ENCODE peak calls at places on chromosomes 3 and 15, in five cellular contexts. One of them, this sample, is unnamed.

GRCh38 chr3:189563841-189564563 is 67.2 kb upstream of the TP63 start:
- DNase-seq in HCEC 1CT: peak; percentile 94
- DNase-seq in cardiac fibroblast: peak; percentile 90
- DNase-seq in activated effector memory CD4-positive, alpha-beta T cell treated with anti-CD3 and anti-CD28 coated beads, Interleukin-2, amount 50 U/mL, for 16 hours: no peak
- DNase-seq in BE2C: no peak
- DNase-seq in this sample: peak; percentile 91

GRCh38 chr3:55487376-55488241 is 503 bp upstream of the WNT5A start:
- DNase-seq in HCEC 1CT: peak; percentile 68
- DNase-seq in cardiac fibroblast: peak; percentile 79
- DNase-seq in activated effector memory CD4-positive, alpha-beta T cell treated with anti-CD3 and anti-CD28 coated beads, Interleukin-2, amount 50 U/mL, for 16 hours: no peak
- DNase-seq in BE2C: no peak
- DNase-seq in this sample: peak; percentile 70

GRCh38 chr15:91075761-91076160 is 24.3 kb upstream of the SV2B start:
- DNase-seq in HCEC 1CT: no peak
- DNase-seq in cardiac fibroblast: no peak
- DNase-seq in activated effector memory CD4-positive, alpha-beta T cell treated with anti-CD3 and anti-CD28 coated beads, Interleukin-2, amount 50 U/mL, for 16 hours: no peak
- DNase-seq in BE2C: no peak
- DNase-seq in this sample: peak; percentile 9

GRCh38 chr15:66504563-66505429 is at the start of the genes RPL4 and ZWILCH:
- DNase-seq in HCEC 1CT: peak; percentile 89
- DNase-seq in cardiac fibroblast: peak; percentile 89
- DNase-seq in activated effector memory CD4-positive, alpha-beta T cell treated with anti-CD3 and anti-CD28 coated beads, Interleukin-2, amount 50 U/mL, for 16 hours: peak; percentile 94
- DNase-seq in BE2C: peak; percentile 76
- DNase-seq in this sample: peak; percentile 86

GRCh38 chr3:16254933-16255725 is 9.6 kb downstream of the DPH3 start:
- DNase-seq in HCEC 1CT: no peak
- DNase-seq in cardiac fibroblast: no peak
- DNase-seq in activated effector memory CD4-positive, alpha-beta T cell treated with anti-CD3 and anti-CD28 coated beads, Interleukin-2, amount 50 U/mL, for 16 hours: no peak
- DNase-seq in BE2C: no peak
- DNase-seq in this sample: peak; percentile 65

GRCh38 chr3:88203537-88204143 is 53.9 kb downstream of the C3orf38 start:
- DNase-seq in HCEC 1CT: peak; percentile 61
- DNase-seq in cardiac fibroblast: peak; percentile 82
- DNase-seq in activated effector memory CD4-positive, alpha-beta T cell treated with anti-CD3 and anti-CD28 coated beads, Interleukin-2, amount 50 U/mL, for 16 hours: peak; percentile 76
- DNase-seq in BE2C: peak; percentile 66
- DNase-seq in this sample: peak; percentile 79

GRCh38 chr15:31427411-31427810 is 100.8 kb downstream of the KLF13 start:
- DNase-seq in HCEC 1CT: peak; percentile 46
- DNase-seq in cardiac fibroblast: peak; percentile 56
- DNase-seq in activated effector memory CD4-positive, alpha-beta T cell treated with anti-CD3 and anti-CD28 coated beads, Interleukin-2, amount 50 U/mL, for 16 hours: no peak
- DNase-seq in BE2C: no peak
- DNase-seq in this sample: no peak

GRCh38 chr3:47515100-47515499 is 1.6 kb upstream of the ELP6 start:
- DNase-seq in HCEC 1CT: no peak
- DNase-seq in cardiac fibroblast: no peak
- DNase-seq in activated effector memory CD4-positive, alpha-beta T cell treated with anti-CD3 and anti-CD28 coated beads, Interleukin-2, amount 50 U/mL, for 16 hours: no peak
- DNase-seq in BE2C: no peak
- DNase-seq in this sample: no peak

GRCh38 chr3:40827942-40828688 is 303.4 kb downstream of the ZNF621 start:
- DNase-seq in HCEC 1CT: no peak
- DNase-seq in cardiac fibroblast: peak; percentile 61
- DNase-seq in activated effector memory CD4-positive, alpha-beta T cell treated with anti-CD3 and anti-CD28 coated beads, Interleukin-2, amount 50 U/mL, for 16 hours: no peak
- DNase-seq in BE2C: no peak
- DNase-seq in this sample: peak; percentile 92

GRCh38 chr15:31471731-31472430 is 145.2 kb downstream of the KLF13 start:
- DNase-seq in HCEC 1CT: peak; percentile 88
- DNase-seq in cardiac fibroblast: peak; percentile 94
- DNase-seq in activated effector memory CD4-positive, alpha-beta T cell treated with anti-CD3 and anti-CD28 coated beads, Interleukin-2, amount 50 U/mL, for 16 hours: no peak
- DNase-seq in BE2C: no peak
- DNase-seq in this sample: peak; percentile 72

GRCh38 chr3:102791641-102792589 is 357.1 kb downstream of the ZPLD1 start:
- DNase-seq in HCEC 1CT: no peak
- DNase-seq in cardiac fibroblast: no peak
- DNase-seq in activated effector memory CD4-positive, alpha-beta T cell treated with anti-CD3 and anti-CD28 coated beads, Interleukin-2, amount 50 U/mL, for 16 hours: no peak
- DNase-seq in BE2C: peak; percentile 40
- DNase-seq in this sample: no peak

GRCh38 chr3:142319094-142319493 is 93.7 kb upstream of the GK5 start:
- DNase-seq in HCEC 1CT: peak; percentile 80
- DNase-seq in cardiac fibroblast: peak; percentile 64
- DNase-seq in activated effector memory CD4-positive, alpha-beta T cell treated with anti-CD3 and anti-CD28 coated beads, Interleukin-2, amount 50 U/mL, for 16 hours: no peak
- DNase-seq in BE2C: no peak
- DNase-seq in this sample: peak; percentile 43

GRCh38 chr3:149473991-149474819 is at the start of gene TM4SF4:
- DNase-seq in HCEC 1CT: no peak
- DNase-seq in cardiac fibroblast: no peak
- DNase-seq in activated effector memory CD4-positive, alpha-beta T cell treated with anti-CD3 and anti-CD28 coated beads, Interleukin-2, amount 50 U/mL, for 16 hours: no peak
- DNase-seq in BE2C: no peak
- DNase-seq in this sample: no peak

GRCh38 chr15:39127925-39128617 is 452.8 kb upstream of the THBS1 start:
- DNase-seq in HCEC 1CT: peak; percentile 94
- DNase-seq in cardiac fibroblast: peak; percentile 98
- DNase-seq in activated effector memory CD4-positive, alpha-beta T cell treated with anti-CD3 and anti-CD28 coated beads, Interleukin-2, amount 50 U/mL, for 16 hours: no peak
- DNase-seq in BE2C: peak; percentile 16
- DNase-seq in this sample: peak; percentile 75

GRCh38 chr15:38603271-38603670 is 38.7 kb upstream of the RASGRP1 start:
- DNase-seq in HCEC 1CT: no peak
- DNase-seq in cardiac fibroblast: no peak
- DNase-seq in activated effector memory CD4-positive, alpha-beta T cell treated with anti-CD3 and anti-CD28 coated beads, Interleukin-2, amount 50 U/mL, for 16 hours: no peak
- DNase-seq in BE2C: no peak
- DNase-seq in this sample: peak; percentile 4

GRCh38 chr15:50862553-50862952 is 45.9 kb upstream of the AP4E1 start:
- DNase-seq in HCEC 1CT: no peak
- DNase-seq in cardiac fibroblast: no peak
- DNase-seq in activated effector memory CD4-positive, alpha-beta T cell treated with anti-CD3 and anti-CD28 coated beads, Interleukin-2, amount 50 U/mL, for 16 hours: no peak
- DNase-seq in BE2C: no peak
- DNase-seq in this sample: no peak

GRCh38 chr3:196754215-196754937 is 14.7 kb downstream of the PAK2 start:
- DNase-seq in HCEC 1CT: no peak
- DNase-seq in cardiac fibroblast: peak; percentile 59
- DNase-seq in activated effector memory CD4-positive, alpha-beta T cell treated with anti-CD3 and anti-CD28 coated beads, Interleukin-2, amount 50 U/mL, for 16 hours: no peak
- DNase-seq in BE2C: no peak
- DNase-seq in this sample: no peak